ENCODE peak calls at places on chromosome 15, in seven cellular contexts. One of them, this sample, is unnamed.

GRCh38 chr15:77489647-77490046 is 69.0 kb downstream of the HMG20A start:
- DNase-seq in transverse colon: no peak
- DNase-seq in left ventricle myocardium inferior: no peak
- DNase-seq in thoracic aorta: no peak
- DNase-seq in body of pancreas: no peak
- DNase-seq in K562: no peak
- DNase-seq in endodermal cell: no peak
- DNase-seq in this sample: no peak

GRCh38 chr15:32704343-32705076 is 13.3 kb upstream of the GREM1 start:
- DNase-seq in body of pancreas: no peak
- DNase-seq in endodermal cell: no peak
- DNase-seq in K562: no peak
- DNase-seq in transverse colon: no peak
- DNase-seq in left ventricle myocardium inferior: no peak
- DNase-seq in thoracic aorta: no peak
- DNase-seq in this sample: no peak

GRCh38 chr15:67186688-67187087 is 67.8 kb downstream of the AAGAB start:
- DNase-seq in endodermal cell: no peak
- DNase-seq in left ventricle myocardium inferior: no peak
- DNase-seq in thoracic aorta: no peak
- DNase-seq in transverse colon: no peak
- DNase-seq in body of pancreas: no peak
- DNase-seq in K562: no peak
- DNase-seq in this sample: no peak

GRCh38 chr15:55407631-55407948 is 569 bp downstream of the CCPG1 start:
- DNase-seq in left ventricle myocardium inferior: no peak
- DNase-seq in body of pancreas: no peak
- DNase-seq in transverse colon: no peak
- DNase-seq in thoracic aorta: no peak
- DNase-seq in endodermal cell: no peak
- DNase-seq in K562: no peak
- DNase-seq in this sample: no peak

GRCh38 chr15:55835866-55836265 is 92.9 kb upstream of the PRTG start:
- DNase-seq in thoracic aorta: no peak
- DNase-seq in left ventricle myocardium inferior: no peak
- DNase-seq in K562: no peak
- DNase-seq in body of pancreas: no peak
- DNase-seq in transverse colon: no peak
- DNase-seq in endodermal cell: no peak
- DNase-seq in this sample: no peak

GRCh38 chr15:90482124-90483011 is 47.4 kb upstream of the CRTC3 start:
- DNase-seq in endodermal cell: peak
- DNase-seq in body of pancreas: peak
- DNase-seq in transverse colon: peak
- DNase-seq in thoracic aorta: no peak
- DNase-seq in K562: peak
- DNase-seq in left ventricle myocardium inferior: no peak
- DNase-seq in this sample: peak

GRCh38 chr15:97728791-97729190 is 231.7 kb upstream of the ARRDC4 start:
- DNase-seq in body of pancreas: no peak
- DNase-seq in left ventricle myocardium inferior: peak
- DNase-seq in endodermal cell: no peak
- DNase-seq in thoracic aorta: no peak
- DNase-seq in transverse colon: peak
- DNase-seq in K562: no peak
- DNase-seq in this sample: no peak

GRCh38 chr15:95590533-95591044 is 739.9 kb upstream of the NR2F2 start:
- DNase-seq in body of pancreas: no peak
- DNase-seq in transverse colon: no peak
- DNase-seq in K562: no peak
- DNase-seq in endodermal cell: no peak
- DNase-seq in left ventricle myocardium inferior: no peak
- DNase-seq in thoracic aorta: no peak
- DNase-seq in this sample: peak

GRCh38 chr15:69045810-69046209 is 31.3 kb downstream of the NOX5 start:
- DNase-seq in K562: peak
- DNase-seq in body of pancreas: no peak
- DNase-seq in transverse colon: no peak
- DNase-seq in left ventricle myocardium inferior: no peak
- DNase-seq in thoracic aorta: no peak
- DNase-seq in endodermal cell: no peak
- DNase-seq in this sample: no peak

GRCh38 chr15:38217181-38217580 is 35.5 kb upstream of the SPRED1 start:
- DNase-seq in transverse colon: no peak
- DNase-seq in left ventricle myocardium inferior: no peak
- DNase-seq in K562: no peak
- DNase-seq in body of pancreas: no peak
- DNase-seq in endodermal cell: no peak
- DNase-seq in thoracic aorta: no peak
- DNase-seq in this sample: peak

GRCh38 chr15:26892119-26892518 is 25.3 kb downstream of the GABRA5 start:
- DNase-seq in body of pancreas: no peak
- DNase-seq in transverse colon: no peak
- DNase-seq in left ventricle myocardium inferior: no peak
- DNase-seq in endodermal cell: peak
- DNase-seq in K562: no peak
- DNase-seq in thoracic aorta: no peak
- DNase-seq in this sample: no peak

GRCh38 chr15:40064231-40064894 is 25.4 kb upstream of the SRP14 start:
- DNase-seq in transverse colon: no peak
- DNase-seq in thoracic aorta: no peak
- DNase-seq in endodermal cell: peak
- DNase-seq in left ventricle myocardium inferior: no peak
- DNase-seq in body of pancreas: no peak
- DNase-seq in K562: no peak
- DNase-seq in this sample: peak

GRCh38 chr15:90826886-90827435 is 41.4 kb upstream of the FURIN start:
- DNase-seq in transverse colon: no peak
- DNase-seq in body of pancreas: no peak
- DNase-seq in K562: no peak
- DNase-seq in endodermal cell: no peak
- DNase-seq in thoracic aorta: no peak
- DNase-seq in left ventricle myocardium inferior: no peak
- DNase-seq in this sample: no peak

GRCh38 chr15:50183112-50183794 is 1.3 kb downstream of the SLC27A2 start:
- DNase-seq in body of pancreas: no peak
- DNase-seq in thoracic aorta: no peak
- DNase-seq in left ventricle myocardium inferior: no peak
- DNase-seq in K562: peak
- DNase-seq in transverse colon: no peak
- DNase-seq in endodermal cell: no peak
- DNase-seq in this sample: no peak

GRCh38 chr15:52113246-52113645 is 671 bp upstream of the BCL2L10 start:
- DNase-seq in endodermal cell: peak
- DNase-seq in thoracic aorta: no peak
- DNase-seq in transverse colon: no peak
- DNase-seq in left ventricle myocardium inferior: no peak
- DNase-seq in K562: no peak
- DNase-seq in body of pancreas: no peak
- DNase-seq in this sample: no peak

GRCh38 chr15:55507567-55507966 is 467 bp downstream of the DNAAF4 start:
- DNase-seq in left ventricle myocardium inferior: no peak
- DNase-seq in body of pancreas: no peak
- DNase-seq in K562: no peak
- DNase-seq in thoracic aorta: no peak
- DNase-seq in transverse colon: no peak
- DNase-seq in endodermal cell: no peak
- DNase-seq in this sample: no peak

GRCh38 chr15:36797128-36797527 is 217.7 kb downstream of the CDIN1 start:
- DNase-seq in transverse colon: no peak
- DNase-seq in body of pancreas: no peak
- DNase-seq in K562: no peak
- DNase-seq in left ventricle myocardium inferior: no peak
- DNase-seq in thoracic aorta: no peak
- DNase-seq in endodermal cell: no peak
- DNase-seq in this sample: no peak

GRCh38 chr15:69666921-69667811 is 214.5 kb downstream of the RPLP1 start:
- DNase-seq in endodermal cell: no peak
- DNase-seq in K562: no peak
- DNase-seq in transverse colon: peak
- DNase-seq in body of pancreas: no peak
- DNase-seq in thoracic aorta: no peak
- DNase-seq in left ventricle myocardium inferior: no peak
- DNase-seq in this sample: no peak

DNA sequence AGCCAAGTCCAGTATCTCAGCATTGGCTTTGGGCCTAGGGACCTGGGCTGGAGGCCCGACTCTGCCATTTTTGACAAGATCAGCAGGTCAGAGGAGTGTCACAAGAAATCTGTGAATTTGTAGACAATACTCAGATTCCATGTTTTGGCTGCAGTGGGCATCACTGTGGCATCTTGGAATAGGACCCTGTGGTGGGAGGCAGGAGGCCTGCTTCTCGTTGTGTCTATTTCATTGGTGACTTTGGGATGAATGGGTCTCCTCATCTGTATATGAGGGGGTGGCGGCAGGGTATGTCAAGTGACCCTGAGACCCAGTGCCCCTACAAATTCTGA is 3.3 kb downstream of the C15orf39 start:
- DNase-seq in left ventricle myocardium inferior: no peak
- DNase-seq in transverse colon: no peak
- DNase-seq in endodermal cell: no peak
- DNase-seq in body of pancreas: no peak
- DNase-seq in K562: no peak
- DNase-seq in thoracic aorta: no peak
- DNase-seq in this sample: no peak
- TF ChIP-seq CTCF in left ventricle myocardium inferior: no peak
- TF ChIP-seq CTCF in transverse colon: no peak
- TF ChIP-seq CTCF in endodermal cell: no peak
- TF ChIP-seq CTCF in body of pancreas: no peak
- TF ChIP-seq CTCF in K562: no peak
- TF ChIP-seq CTCF in thoracic aorta: no peak
- TF ChIP-seq CTCF in this sample: peak

GRCh38 chr15:74251187-74251811 is 15.2 kb downstream of the CCDC33 start:
- DNase-seq in K562: no peak
- DNase-seq in body of pancreas: peak
- DNase-seq in transverse colon: no peak
- DNase-seq in left ventricle myocardium inferior: peak
- DNase-seq in endodermal cell: no peak
- DNase-seq in thoracic aorta: peak
- DNase-seq in this sample: no peak

GRCh38 chr15:74257623-74258022 is 21.5 kb downstream of the CCDC33 start:
- DNase-seq in transverse colon: no peak
- DNase-seq in body of pancreas: no peak
- DNase-seq in K562: no peak
- DNase-seq in thoracic aorta: no peak
- DNase-seq in left ventricle myocardium inferior: no peak
- DNase-seq in endodermal cell: no peak
- DNase-seq in this sample: no peak

GRCh38 chr15:74253276-74253921 is 17.3 kb downstream of the CCDC33 start:
- DNase-seq in K562: no peak
- DNase-seq in endodermal cell: peak
- DNase-seq in body of pancreas: no peak
- DNase-seq in left ventricle myocardium inferior: no peak
- DNase-seq in thoracic aorta: no peak
- DNase-seq in transverse colon: no peak
- DNase-seq in this sample: peak

GRCh38 chr15:74257105-74257504 is 21.0 kb downstream of the CCDC33 start:
- DNase-seq in transverse colon: no peak
- DNase-seq in endodermal cell: no peak
- DNase-seq in thoracic aorta: no peak
- DNase-seq in body of pancreas: no peak
- DNase-seq in left ventricle myocardium inferior: no peak
- DNase-seq in K562: no peak
- DNase-seq in this sample: no peak

DNA sequence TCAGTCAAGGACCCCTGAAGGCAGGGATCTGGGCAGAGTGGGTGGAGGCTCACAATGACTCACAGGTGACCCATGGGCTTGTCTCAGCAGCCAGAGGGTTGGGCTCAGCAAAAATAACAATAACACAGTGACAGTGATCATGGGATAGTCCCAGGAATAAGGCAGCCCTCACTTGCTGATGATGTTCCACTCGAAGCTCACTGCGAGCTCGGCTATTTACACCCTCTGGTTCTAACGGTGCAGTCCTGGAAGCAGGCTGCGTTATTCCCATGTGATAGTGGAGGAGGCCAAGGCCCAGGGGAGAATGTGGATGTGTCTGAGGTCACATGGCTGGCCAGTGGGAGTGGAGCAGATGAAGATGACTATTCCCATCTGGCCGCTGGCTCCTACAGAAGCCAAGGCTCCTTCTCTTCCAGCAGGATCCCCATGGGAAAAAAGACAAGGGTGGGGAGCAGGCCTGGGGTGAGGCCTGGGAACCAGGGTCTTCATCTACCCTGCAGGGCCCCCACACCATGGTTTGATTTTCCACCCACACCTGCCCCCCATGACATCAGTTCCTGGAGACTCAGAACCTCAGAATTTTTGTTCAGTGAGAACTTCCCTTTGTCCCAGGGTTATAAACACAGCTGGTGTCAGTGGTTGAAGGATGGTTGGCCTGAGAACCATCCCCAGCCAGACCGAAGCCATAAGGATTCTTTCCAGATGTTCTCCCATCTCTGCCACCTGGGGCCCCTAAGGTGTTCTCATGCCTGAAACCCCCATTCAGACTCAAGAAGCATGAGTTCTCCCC is 16.4 kb downstream of the CCDC33 start:
- DNase-seq in K562: no peak
- DNase-seq in endodermal cell: no peak
- DNase-seq in body of pancreas: no peak
- DNase-seq in left ventricle myocardium inferior: no peak
- DNase-seq in thoracic aorta: no peak
- DNase-seq in transverse colon: no peak
- DNase-seq in this sample: no peak
- H3K4me3 ChIP-seq in K562: no peak
- H3K4me3 ChIP-seq in endodermal cell: no peak
- H3K4me3 ChIP-seq in body of pancreas: no peak
- H3K4me3 ChIP-seq in left ventricle myocardium inferior: no peak
- H3K4me3 ChIP-seq in thoracic aorta: no peak
- H3K4me3 ChIP-seq in transverse colon: no peak
- H3K4me3 ChIP-seq in this sample: no peak

DNA sequence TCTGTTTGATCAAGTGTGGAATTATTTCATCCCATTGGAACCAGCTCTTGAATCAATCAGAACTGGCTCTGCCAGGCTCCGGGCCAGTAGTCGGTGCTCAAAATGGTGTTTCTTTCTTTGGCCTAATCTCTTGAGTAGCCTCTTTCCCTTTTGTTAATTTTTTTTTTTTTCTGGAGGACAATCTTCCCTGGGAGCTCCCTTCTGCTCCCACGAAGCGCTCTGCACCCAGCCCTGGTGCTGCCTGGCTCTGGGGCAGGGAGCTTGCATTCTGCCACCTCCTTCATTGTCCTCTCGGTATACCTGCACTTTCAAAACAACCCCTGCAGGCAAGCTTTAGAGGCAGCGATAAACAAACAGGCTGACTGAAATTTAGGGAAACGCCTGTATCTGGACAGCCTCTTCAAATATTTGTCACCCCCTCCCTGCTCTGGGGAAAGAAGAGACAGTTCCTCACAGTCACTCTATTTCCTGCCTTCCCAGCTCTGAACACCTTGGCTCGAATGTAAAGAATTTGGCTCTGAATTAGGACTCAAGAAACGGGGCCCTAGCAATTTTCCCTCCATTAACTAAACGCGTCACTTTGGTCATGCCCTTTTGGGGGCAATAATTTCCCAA is 1.1 kb upstream of the THSD4 start:
- DNase-seq in K562: no peak
- DNase-seq in body of pancreas: no peak
- DNase-seq in thoracic aorta: no peak
- DNase-seq in left ventricle myocardium inferior: no peak
- DNase-seq in transverse colon: no peak
- DNase-seq in endodermal cell: peak
- DNase-seq in this sample: no peak
- H3K27ac ChIP-seq in K562: no peak
- H3K27ac ChIP-seq in body of pancreas: no peak
- H3K27ac ChIP-seq in thoracic aorta: peak
- H3K27ac ChIP-seq in left ventricle myocardium inferior: peak
- H3K27ac ChIP-seq in transverse colon: no peak
- H3K27ac ChIP-seq in endodermal cell: no peak
- H3K27ac ChIP-seq in this sample: no peak

GRCh38 chr15:101320501-101321052 is 25.5 kb upstream of the SNRPA1 start:
- DNase-seq in left ventricle myocardium inferior: peak
- DNase-seq in K562: no peak
- DNase-seq in thoracic aorta: no peak
- DNase-seq in body of pancreas: peak
- DNase-seq in transverse colon: peak
- DNase-seq in endodermal cell: peak
- DNase-seq in this sample: peak
- TF ChIP-seq CTCF in left ventricle myocardium inferior: no peak
- TF ChIP-seq CTCF in K562: no peak
- TF ChIP-seq CTCF in thoracic aorta: no peak
- TF ChIP-seq CTCF in body of pancreas: no peak
- TF ChIP-seq CTCF in transverse colon: peak
- TF ChIP-seq CTCF in endodermal cell: peak
- TF ChIP-seq CTCF in this sample: peak

This sample was measured in A673.